ENCODE peak calls at places on chromosomes 3 and 15, in six cellular contexts. P is AG08396, W is SJSA1, M is OCI-M1, X is ELF-1, J is AG09309. F is an unnamed sample.

GRCh38 chr15:35533130-35534110 is 12.5 kb downstream of the DPH6 start:
- DNase-seq in M (no peak), W (no peak), P (peak), J (no peak), X (no peak), F (no peak)

GRCh38 chr3:37130984-37131975 is 43.1 kb downstream of the LRRFIP2 start:
- DNase-seq in J (no peak), M (peak), W (no peak), P (no peak), X (no peak), F (no peak)

GRCh38 chr3:10373686-10374261 is 52.9 kb upstream of the SEC13 start:
- DNase-seq in P (no peak), J (no peak), X (peak), M (peak), W (peak), F (no peak)

GRCh38 chr3:52026016-52026415 is 30.3 kb upstream of the RPL29 start:
- DNase-seq in P (no peak), M (no peak), W (no peak), J (no peak), X (no peak), F (no peak)

GRCh38 chr3:99659965-99660364 is 21.6 kb downstream of the COL8A1 start:
- DNase-seq in W (no peak), M (no peak), X (no peak), P (no peak), J (no peak), F (no peak)

GRCh38 chr3:113260980-113261920 is 49.9 kb downstream of the BOC start:
- DNase-seq in P (no peak), W (no peak), J (no peak), M (no peak), X (no peak), F (no peak)

GRCh38 chr3:69385723-69386483 is at the start of gene FRMD4B:
- DNase-seq in J (no peak), X (peak), P (peak), M (peak), W (no peak), F (no peak)

GRCh38 chr3:127209840-127210653 is 17.1 kb downstream of the PRR23E start:
- DNase-seq in W (no peak), P (no peak), M (no peak), X (peak), J (no peak), F (no peak)

GRCh38 chr3:182937293-182938051 is 42.9 kb downstream of the DCUN1D1 start:
- DNase-seq in J (no peak), X (no peak), W (no peak), M (peak), P (no peak), F (no peak)

GRCh38 chr15:80467311-80467714 is 63.1 kb downstream of the ARNT2 start:
- DNase-seq in X (no peak), M (no peak), J (no peak), P (no peak), W (no peak), F (no peak)

GRCh38 chr3:71987828-71988227 is 202.9 kb upstream of the PROK2 start:
- DNase-seq in X (peak), M (no peak), P (no peak), W (no peak), J (peak), F (no peak)

GRCh38 chr3:43753743-43754142 is 63.0 kb downstream of the ABHD5 start:
- DNase-seq in X (no peak), M (no peak), W (peak), J (no peak), P (no peak), F (no peak)

GRCh38 chr15:68526269-68526668 is 52.5 kb upstream of the CORO2B start:
- DNase-seq in X (no peak), J (peak), W (no peak), P (no peak), M (no peak), F (no peak)

GRCh38 chr3:9503283-9503682 is 50.3 kb downstream of the LHFPL4 start:
- DNase-seq in W (peak), P (peak), J (peak), M (peak), X (peak), F (peak)

F was measured in fibroblast of the conjunctiva.